ENCODE peak calls at places on chromosomes 3 and 15, in eight cellular contexts. One of them, this sample, is unnamed.

GRCh38 chr3:72903004-72903403 is 15.2 kb downstream of the GXYLT2 start:
- DNase-seq in GM23338: no peak
- DNase-seq in HCT116: no peak
- DNase-seq in neural progenitor cell: no peak
- DNase-seq in SK-N-SH: no peak
- DNase-seq in MM.1S: no peak
- DNase-seq in PC-3: peak
- DNase-seq in hepatocyte: peak
- DNase-seq in this sample: peak

GRCh38 chr3:176950743-176951142 is 246.5 kb downstream of the TBL1XR1 start:
- DNase-seq in MM.1S: no peak
- DNase-seq in neural progenitor cell: no peak
- DNase-seq in GM23338: no peak
- DNase-seq in HCT116: no peak
- DNase-seq in PC-3: peak
- DNase-seq in SK-N-SH: no peak
- DNase-seq in hepatocyte: no peak
- DNase-seq in this sample: peak

GRCh38 chr3:5187920-5188418 is 462 bp downstream of the EDEM1 start:
- DNase-seq in GM23338: peak
- DNase-seq in MM.1S: peak
- DNase-seq in hepatocyte: peak
- DNase-seq in SK-N-SH: peak
- DNase-seq in PC-3: peak
- DNase-seq in neural progenitor cell: peak
- DNase-seq in HCT116: no peak
- DNase-seq in this sample: peak

GRCh38 chr3:37506968-37507535 is 332.7 kb upstream of the LRRFIP2 start:
- DNase-seq in PC-3: no peak
- DNase-seq in SK-N-SH: no peak
- DNase-seq in GM23338: no peak
- DNase-seq in HCT116: no peak
- DNase-seq in neural progenitor cell: no peak
- DNase-seq in MM.1S: no peak
- DNase-seq in hepatocyte: peak
- DNase-seq in this sample: no peak

GRCh38 chr3:153219147-153219546 is 57.1 kb downstream of the RAP2B start:
- DNase-seq in PC-3: no peak
- DNase-seq in GM23338: no peak
- DNase-seq in SK-N-SH: no peak
- DNase-seq in neural progenitor cell: no peak
- DNase-seq in MM.1S: no peak
- DNase-seq in hepatocyte: no peak
- DNase-seq in HCT116: no peak
- DNase-seq in this sample: peak

GRCh38 chr15:65595960-65596359 is 15.0 kb downstream of the INTS14 start:
- DNase-seq in neural progenitor cell: peak
- DNase-seq in hepatocyte: no peak
- DNase-seq in PC-3: peak
- DNase-seq in SK-N-SH: peak
- DNase-seq in GM23338: peak
- DNase-seq in HCT116: no peak
- DNase-seq in MM.1S: no peak
- DNase-seq in this sample: no peak

GRCh38 chr3:152123457-152123856 is 145.3 kb upstream of the MBNL1 start:
- DNase-seq in HCT116: no peak
- DNase-seq in SK-N-SH: no peak
- DNase-seq in neural progenitor cell: no peak
- DNase-seq in MM.1S: no peak
- DNase-seq in GM23338: no peak
- DNase-seq in hepatocyte: no peak
- DNase-seq in PC-3: no peak
- DNase-seq in this sample: no peak

GRCh38 chr3:45143673-45144670 is 2.2 kb downstream of the CDCP1 start:
- DNase-seq in PC-3: no peak
- DNase-seq in MM.1S: peak
- DNase-seq in GM23338: no peak
- DNase-seq in hepatocyte: no peak
- DNase-seq in HCT116: no peak
- DNase-seq in neural progenitor cell: no peak
- DNase-seq in SK-N-SH: no peak
- DNase-seq in this sample: no peak

GRCh38 chr3:132164469-132165092 is 129.8 kb upstream of the CPNE4 start:
- DNase-seq in neural progenitor cell: no peak
- DNase-seq in MM.1S: no peak
- DNase-seq in GM23338: no peak
- DNase-seq in SK-N-SH: no peak
- DNase-seq in PC-3: peak
- DNase-seq in HCT116: no peak
- DNase-seq in hepatocyte: peak
- DNase-seq in this sample: peak

GRCh38 chr3:51391566-51392300 is 648 bp downstream of the RBM15B start:
- DNase-seq in SK-N-SH: peak
- DNase-seq in neural progenitor cell: peak
- DNase-seq in GM23338: peak
- DNase-seq in MM.1S: peak
- DNase-seq in HCT116: no peak
- DNase-seq in hepatocyte: peak
- DNase-seq in PC-3: peak
- DNase-seq in this sample: peak

GRCh38 chr3:166351461-166351860 is 514.2 kb upstream of the BCHE start:
- DNase-seq in neural progenitor cell: no peak
- DNase-seq in PC-3: peak
- DNase-seq in MM.1S: no peak
- DNase-seq in hepatocyte: no peak
- DNase-seq in HCT116: no peak
- DNase-seq in SK-N-SH: no peak
- DNase-seq in GM23338: no peak
- DNase-seq in this sample: no peak

GRCh38 chr3:50189274-50189673 is 2.1 kb upstream of the GNAT1 start:
- DNase-seq in hepatocyte: peak
- DNase-seq in SK-N-SH: peak
- DNase-seq in neural progenitor cell: peak
- DNase-seq in HCT116: peak
- DNase-seq in GM23338: peak
- DNase-seq in PC-3: peak
- DNase-seq in MM.1S: peak
- DNase-seq in this sample: peak

GRCh38 chr3:46931631-46932441 is 44.7 kb downstream of the CCDC12 start:
- DNase-seq in GM23338: no peak
- DNase-seq in PC-3: peak
- DNase-seq in SK-N-SH: peak
- DNase-seq in HCT116: no peak
- DNase-seq in neural progenitor cell: no peak
- DNase-seq in hepatocyte: peak
- DNase-seq in MM.1S: no peak
- DNase-seq in this sample: peak

GRCh38 chr15:89496155-89497098 is at the start of gene RHCG:
- DNase-seq in neural progenitor cell: peak
- DNase-seq in GM23338: peak
- DNase-seq in PC-3: no peak
- DNase-seq in SK-N-SH: peak
- DNase-seq in hepatocyte: peak
- DNase-seq in HCT116: no peak
- DNase-seq in MM.1S: peak
- DNase-seq in this sample: peak

GRCh38 chr3:30438121-30438520 is 168.3 kb upstream of the TGFBR2 start:
- DNase-seq in PC-3: no peak
- DNase-seq in HCT116: no peak
- DNase-seq in hepatocyte: no peak
- DNase-seq in MM.1S: no peak
- DNase-seq in neural progenitor cell: peak
- DNase-seq in GM23338: no peak
- DNase-seq in SK-N-SH: no peak
- DNase-seq in this sample: no peak
- TF ChIP-seq EZH2phosphoT487 in PC-3: no peak
- TF ChIP-seq EZH2phosphoT487 in HCT116: no peak
- TF ChIP-seq EZH2phosphoT487 in hepatocyte: no peak
- TF ChIP-seq EZH2phosphoT487 in MM.1S: no peak
- TF ChIP-seq EZH2phosphoT487 in neural progenitor cell: no peak
- TF ChIP-seq EZH2phosphoT487 in GM23338: no peak
- TF ChIP-seq EZH2phosphoT487 in SK-N-SH: no peak
- TF ChIP-seq EZH2phosphoT487 in this sample: no peak

GRCh38 chr15:74977599-74977998 is 17.8 kb upstream of the SCAMP5 start:
- DNase-seq in MM.1S: no peak
- DNase-seq in HCT116: no peak
- DNase-seq in GM23338: no peak
- DNase-seq in hepatocyte: no peak
- DNase-seq in SK-N-SH: no peak
- DNase-seq in PC-3: no peak
- DNase-seq in neural progenitor cell: no peak
- DNase-seq in this sample: peak

GRCh38 chr15:74982183-74982582 is 13.2 kb upstream of the SCAMP5 start:
- DNase-seq in GM23338: no peak
- DNase-seq in HCT116: no peak
- DNase-seq in neural progenitor cell: no peak
- DNase-seq in MM.1S: no peak
- DNase-seq in PC-3: no peak
- DNase-seq in SK-N-SH: no peak
- DNase-seq in hepatocyte: peak
- DNase-seq in this sample: no peak

GRCh38 chr15:74976159-74976558 is 19.2 kb upstream of the SCAMP5 start:
- DNase-seq in neural progenitor cell: no peak
- DNase-seq in HCT116: no peak
- DNase-seq in GM23338: no peak
- DNase-seq in SK-N-SH: no peak
- DNase-seq in PC-3: no peak
- DNase-seq in MM.1S: no peak
- DNase-seq in hepatocyte: no peak
- DNase-seq in this sample: no peak

GRCh38 chr15:74978077-74978476 is 17.3 kb upstream of the SCAMP5 start:
- DNase-seq in HCT116: no peak
- DNase-seq in PC-3: no peak
- DNase-seq in GM23338: no peak
- DNase-seq in SK-N-SH: no peak
- DNase-seq in MM.1S: no peak
- DNase-seq in hepatocyte: no peak
- DNase-seq in neural progenitor cell: no peak
- DNase-seq in this sample: no peak

DNA sequence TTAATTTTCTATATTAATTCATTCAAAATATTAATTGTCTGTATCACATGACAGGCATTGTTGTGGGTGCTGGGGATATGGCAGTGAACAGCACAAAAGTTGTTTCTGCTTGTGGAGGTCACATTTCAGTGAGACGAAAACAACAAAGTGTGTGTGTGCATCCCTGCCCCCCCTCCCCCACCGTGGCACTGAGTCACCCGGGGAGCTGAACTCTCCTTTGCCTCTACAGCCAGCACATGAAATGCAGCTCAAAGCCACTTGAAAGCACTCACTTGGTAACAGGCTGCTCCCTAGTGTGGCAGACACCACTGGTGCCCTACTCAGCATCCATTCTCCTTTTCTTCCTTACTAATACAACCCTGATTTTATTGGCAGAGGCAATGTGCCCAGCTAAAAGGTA is 16.9 kb upstream of the SCAMP5 start:
- DNase-seq in neural progenitor cell: no peak
- DNase-seq in HCT116: no peak
- DNase-seq in SK-N-SH: no peak
- DNase-seq in GM23338: no peak
- DNase-seq in hepatocyte: no peak
- DNase-seq in MM.1S: no peak
- DNase-seq in PC-3: peak
- DNase-seq in this sample: peak
- TF ChIP-seq EZH2phosphoT487 in neural progenitor cell: no peak
- TF ChIP-seq EZH2phosphoT487 in HCT116: no peak
- TF ChIP-seq EZH2phosphoT487 in SK-N-SH: no peak
- TF ChIP-seq EZH2phosphoT487 in GM23338: no peak
- TF ChIP-seq EZH2phosphoT487 in hepatocyte: no peak
- TF ChIP-seq EZH2phosphoT487 in MM.1S: no peak
- TF ChIP-seq EZH2phosphoT487 in PC-3: no peak
- TF ChIP-seq EZH2phosphoT487 in this sample: no peak

DNA sequence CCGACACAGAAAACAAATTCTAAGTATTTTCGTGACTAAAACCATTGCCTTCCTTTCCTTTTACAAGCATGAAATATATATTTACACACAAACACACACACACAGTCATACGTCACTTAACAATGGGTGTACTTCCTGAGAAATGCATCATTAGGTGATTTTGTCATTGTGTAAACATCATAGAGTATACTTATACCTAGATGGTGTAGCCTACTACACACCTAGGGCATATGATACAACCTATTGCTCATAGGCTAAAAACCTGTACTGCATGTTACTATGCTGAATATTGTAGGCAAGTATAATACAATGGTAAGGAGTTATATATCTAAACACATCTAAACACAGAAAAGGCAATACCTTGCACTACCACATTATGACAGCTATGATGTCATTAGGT is 28.6 kb downstream of the COL6A5 start:
- DNase-seq in GM23338: no peak
- DNase-seq in hepatocyte: no peak
- DNase-seq in neural progenitor cell: no peak
- DNase-seq in HCT116: no peak
- DNase-seq in MM.1S: no peak
- DNase-seq in SK-N-SH: no peak
- DNase-seq in PC-3: peak
- DNase-seq in this sample: no peak
- TF ChIP-seq EZH2phosphoT487 in GM23338: no peak
- TF ChIP-seq EZH2phosphoT487 in hepatocyte: no peak
- TF ChIP-seq EZH2phosphoT487 in neural progenitor cell: no peak
- TF ChIP-seq EZH2phosphoT487 in HCT116: no peak
- TF ChIP-seq EZH2phosphoT487 in MM.1S: no peak
- TF ChIP-seq EZH2phosphoT487 in SK-N-SH: no peak
- TF ChIP-seq EZH2phosphoT487 in PC-3: no peak
- TF ChIP-seq EZH2phosphoT487 in this sample: no peak

DNA sequence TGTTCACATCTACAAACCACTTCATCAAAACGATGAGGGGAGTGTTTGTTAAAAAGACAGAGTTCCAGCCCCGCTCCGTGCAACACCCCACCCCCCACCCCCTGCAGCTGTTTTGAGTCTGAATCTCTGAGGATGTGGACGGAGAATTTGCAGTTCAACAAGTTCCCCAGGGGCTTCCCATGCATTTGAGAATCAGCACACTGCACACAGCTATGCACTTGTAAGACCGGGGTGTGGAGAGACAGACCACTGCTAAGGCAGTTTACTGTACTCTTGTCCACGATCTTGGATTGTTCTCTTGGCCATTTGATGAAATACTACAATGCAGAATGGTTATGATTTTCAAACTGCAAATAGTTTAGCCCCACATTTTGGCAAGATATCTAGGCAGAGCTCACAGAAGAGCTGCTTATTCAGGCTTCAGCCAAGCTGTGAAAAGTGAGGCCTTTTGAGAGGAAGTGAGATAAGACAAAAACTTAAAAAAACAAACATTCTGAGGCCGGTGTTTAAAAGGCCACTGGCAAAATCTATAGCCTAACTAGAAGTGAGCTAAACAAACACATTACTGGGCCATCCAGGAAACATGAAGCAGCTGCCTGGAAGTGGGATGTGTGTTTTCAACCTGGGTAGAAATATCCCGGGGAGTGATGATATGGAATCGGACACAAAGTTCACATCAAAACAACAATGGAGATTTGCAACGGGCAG is 308.2 kb upstream of the ADAMTS9 start:
- DNase-seq in HCT116: no peak
- DNase-seq in SK-N-SH: no peak
- DNase-seq in hepatocyte: no peak
- DNase-seq in neural progenitor cell: no peak
- DNase-seq in MM.1S: no peak
- DNase-seq in PC-3: no peak
- DNase-seq in GM23338: no peak
- DNase-seq in this sample: no peak
- TF ChIP-seq EZH2phosphoT487 in HCT116: no peak
- TF ChIP-seq EZH2phosphoT487 in SK-N-SH: no peak
- TF ChIP-seq EZH2phosphoT487 in hepatocyte: no peak
- TF ChIP-seq EZH2phosphoT487 in neural progenitor cell: no peak
- TF ChIP-seq EZH2phosphoT487 in MM.1S: no peak
- TF ChIP-seq EZH2phosphoT487 in PC-3: no peak
- TF ChIP-seq EZH2phosphoT487 in GM23338: no peak
- TF ChIP-seq EZH2phosphoT487 in this sample: no peak

GRCh38 chr3:104604326-104605010 is 762.2 kb upstream of the ALCAM start:
- DNase-seq in neural progenitor cell: no peak
- DNase-seq in PC-3: peak
- DNase-seq in SK-N-SH: no peak
- DNase-seq in HCT116: peak
- DNase-seq in hepatocyte: no peak
- DNase-seq in MM.1S: no peak
- DNase-seq in GM23338: peak
- DNase-seq in this sample: peak
- TF ChIP-seq EZH2phosphoT487 in neural progenitor cell: no peak
- TF ChIP-seq EZH2phosphoT487 in PC-3: no peak
- TF ChIP-seq EZH2phosphoT487 in SK-N-SH: no peak
- TF ChIP-seq EZH2phosphoT487 in HCT116: no peak
- TF ChIP-seq EZH2phosphoT487 in hepatocyte: no peak
- TF ChIP-seq EZH2phosphoT487 in MM.1S: no peak
- TF ChIP-seq EZH2phosphoT487 in GM23338: no peak
- TF ChIP-seq EZH2phosphoT487 in this sample: no peak